ENCODE peak calls at places on chromosomes 6 and 20, in four cellular contexts. B is KG1, M is posterior cingulate gyrus, Z is MM.1S. T is an unnamed sample.

GRCh38 chr20:63187338-63188158 is 28.4 kb downstream of the YTHDF1 start:
- DNase-seq in B (no peak), M (no peak), Z (no peak), T (no peak)

GRCh38 chr6:20564269-20564668 is 30.0 kb downstream of the CDKAL1 start:
- DNase-seq in B (peak), M (no peak), Z (peak), T (no peak)

GRCh38 chr6:144434308-144434990 is 149.3 kb downstream of the UTRN start:
- DNase-seq in B (no peak), M (no peak), Z (no peak), T (no peak)

GRCh38 chr6:169843110-169843509 is 91.7 kb downstream of the ERMARD start:
- DNase-seq in B (no peak), M (no peak), Z (no peak), T (no peak)

GRCh38 chr20:56247954-56248782 is at the start of gene MC3R:
- DNase-seq in B (no peak), M (peak), Z (peak), T (no peak)

GRCh38 chr6:159422041-159422984 is 253.1 kb downstream of the FNDC1 start:
- DNase-seq in B (no peak), M (no peak), Z (no peak), T (no peak)

GRCh38 chr6:33577106-33577535 is 3.0 kb downstream of the BAK1 start:
- DNase-seq in B (no peak), M (no peak), Z (no peak), T (no peak)

GRCh38 chr6:2891768-2892170 is 11.3 kb downstream of the SERPINB9 start:
- DNase-seq in B (no peak), M (peak), Z (no peak), T (peak)

GRCh38 chr6:30938730-30939129 is 2.0 kb upstream of the MUCL3 start:
- DNase-seq in B (no peak), M (no peak), Z (no peak), T (no peak)

GRCh38 chr6:74857157-74857556 is 348.7 kb downstream of the COL12A1 start:
- DNase-seq in B (no peak), M (no peak), Z (no peak), T (no peak)

GRCh38 chr6:66429220-66429619 is 722.2 kb upstream of the EYS start:
- DNase-seq in B (no peak), M (no peak), Z (no peak), T (no peak)

GRCh38 chr6:170085475-170086401 is 205.1 kb downstream of the DLL1 start:
- DNase-seq in B (no peak), M (peak), Z (no peak), T (no peak)

GRCh38 chr20:38473353-38473795 is 731 bp downstream of the RALGAPB start:
- DNase-seq in B (no peak), M (no peak), Z (peak), T (no peak)

GRCh38 chr20:43798591-43799149 is 71.9 kb upstream of the GTSF1L start:
- DNase-seq in B (no peak), M (no peak), Z (no peak), T (no peak)

GRCh38 chr6:169215201-169215661 is 38.4 kb downstream of the THBS2 start:
- DNase-seq in B (no peak), M (no peak), Z (no peak), T (peak)

GRCh38 chr6:6332240-6332639 is 11.8 kb upstream of the F13A1 start:
- DNase-seq in B (peak), M (no peak), Z (peak), T (no peak)

GRCh38 chr6:87722831-87723726 is 21.0 kb upstream of the AKIRIN2 start:
- DNase-seq in B (no peak), M (peak), Z (peak), T (no peak)

GRCh38 chr20:5843054-5843731 is 93.0 kb downstream of the SHLD1 start:
- DNase-seq in B (no peak), M (no peak), Z (no peak), T (no peak)

GRCh38 chr6:38141045-38141444 is 321.5 kb downstream of the ZFAND3 start:
- DNase-seq in B (no peak), M (no peak), Z (no peak), T (no peak)

GRCh38 chr6:71446084-71446869 is 157.7 kb downstream of the OGFRL1 start:
- DNase-seq in B (no peak), M (no peak), Z (no peak), T (no peak)

GRCh38 chr20:32585519-32586127 is 490 bp upstream of the NOL4L start:
- DNase-seq in B (no peak), M (no peak), Z (no peak), T (no peak)

GRCh38 chr6:97040355-97040860 is 115.9 kb downstream of the KLHL32 start:
- DNase-seq in B (no peak), M (no peak), Z (no peak), T (no peak)

GRCh38 chr6:28747631-28748157 is 176.1 kb downstream of the TRIM27 start:
- DNase-seq in B (no peak), M (no peak), Z (no peak), T (peak)

GRCh38 chr6:169229611-169230321 is 23.9 kb downstream of the THBS2 start:
- DNase-seq in B (no peak), M (peak), Z (no peak), T (peak)

GRCh38 chr6:16336056-16336810 is 97.8 kb downstream of the GMPR start:
- DNase-seq in B (no peak), M (no peak), Z (no peak), T (no peak)

GRCh38 chr6:132750455-132751248 is 7.1 kb downstream of the VNN2 start:
- DNase-seq in B (no peak), M (no peak), Z (no peak), T (no peak)

GRCh38 chr6:89313006-89313405 is 2.1 kb downstream of the GABRR2 start:
- DNase-seq in B (no peak), M (peak), Z (no peak), T (no peak)

GRCh38 chr6:157710604-157711003 is 112.4 kb upstream of the SNX9 start:
- DNase-seq in B (no peak), M (no peak), Z (no peak), T (no peak)

GRCh38 chr6:138328210-138328609 is 49.5 kb upstream of the SMIM28 start:
- DNase-seq in B (no peak), M (no peak), Z (no peak), T (no peak)

T was measured in esophagus muscularis mucosa.